ENCODE peak calls at places on chromosomes 12 and 14, in six cellular contexts. E is mammary epithelial cell, R is upper lobe of left lung, S is fibroblast of lung, K is left ventricle myocardium inferior, F is hepatocyte. B is an unnamed sample.

GRCh38 chr12:30754383-30754749 is 385 bp downstream of the CAPRIN2 start:
- DNase-seq in E (no peak), S (no peak), K (no peak), F (no peak), R (no peak), B (no peak)

GRCh38 chr14:53847057-53847456 is 109.6 kb downstream of the BMP4 start:
- DNase-seq in S (no peak), K (no peak), F (no peak), E (no peak), R (no peak), B (no peak)

GRCh38 chr12:5487076-5487475 is 55.2 kb downstream of the NTF3 start:
- DNase-seq in S (no peak), E (no peak), F (no peak), K (no peak), R (no peak), B (no peak)

GRCh38 chr12:27449011-27449410 is 2.5 kb downstream of the SMCO2 start:
- DNase-seq in S (no peak), R (no peak), E (no peak), F (no peak), K (no peak), B (no peak)

GRCh38 chr14:72726444-72726843 is 167.5 kb downstream of the DPF3 start:
- DNase-seq in E (no peak), K (no peak), F (peak; percentile 27), R (no peak), S (peak; percentile 32), B (no peak)

GRCh38 chr14:74785056-74785613 is 22.0 kb downstream of the YLPM1 start:
- DNase-seq in S (no peak), R (no peak), E (no peak), F (no peak), K (no peak), B (no peak)

GRCh38 chr12:70691018-70691672 is 53.9 kb upstream of the PTPRB start:
- DNase-seq in E (no peak), F (no peak), S (peak; percentile 90), K (no peak), R (no peak), B (no peak)

GRCh38 chr12:101027200-101027599 is 182.8 kb downstream of the SLC5A8 start:
- DNase-seq in E (no peak), R (no peak), F (no peak), S (no peak), K (no peak), B (no peak)

GRCh38 chr14:93150227-93151206 is 34.2 kb downstream of the MOAP1 start:
- DNase-seq in F (peak; percentile 68), S (no peak), E (peak; percentile 83), R (peak; percentile 56), K (no peak), B (no peak)

GRCh38 chr12:3304436-3305135 is 186.4 kb upstream of the PRMT8 start:
- DNase-seq in E (peak; percentile 97), F (peak; percentile 73), K (no peak), S (peak; percentile 91), R (no peak), B (no peak)

GRCh38 chr12:92442782-92443181 is 260.0 kb upstream of the PLEKHG7 start:
- DNase-seq in F (no peak), K (no peak), R (no peak), E (peak; percentile 74), S (no peak), B (no peak)

GRCh38 chr12:81078469-81079196 is 754 bp downstream of the ACSS3 start:
- DNase-seq in E (no peak), S (peak; percentile 77), F (peak; percentile 54), K (no peak), R (peak; percentile 52), B (no peak)

GRCh38 chr12:80101126-80101525 is 1.8 kb downstream of the OTOGL start:
- DNase-seq in F (no peak), K (no peak), E (peak; percentile 84), R (no peak), S (peak; percentile 29), B (no peak)

GRCh38 chr12:121800694-121801600 is 2.9 kb upstream of the SETD1B start:
- DNase-seq in K (peak; percentile 85), F (peak; percentile 88), S (peak; percentile 84), R (peak; percentile 71), E (peak; percentile 75), B (peak; percentile 67)

GRCh38 chr12:45613306-45613705 is 116.2 kb upstream of the ARID2 start:
- DNase-seq in S (peak; percentile 57), F (no peak), R (no peak), K (no peak), E (no peak), B (no peak)

GRCh38 chr12:1474059-1474537 is 120.3 kb downstream of the FBXL14 start:
- DNase-seq in F (peak; percentile 14), K (no peak), S (peak; percentile 99), R (no peak), E (peak; percentile 93), B (no peak)

GRCh38 chr12:91211869-91212268 is 29.3 kb upstream of the DCN start:
- DNase-seq in S (no peak), R (no peak), E (no peak), F (no peak), K (no peak), B (no peak)

GRCh38 chr12:121436706-121437105 is 36.8 kb downstream of the RNF34 start:
- DNase-seq in R (no peak), K (no peak), E (no peak), F (no peak), S (no peak), B (no peak)

GRCh38 chr12:108214486-108214885 is 85.4 kb downstream of the WSCD2 start:
- DNase-seq in K (peak; percentile 24), E (no peak), R (no peak), S (peak; percentile 2), F (peak; percentile 66), B (no peak)

GRCh38 chr14:77194706-77195105 is 13.1 kb downstream of the TMEM63C start:
- DNase-seq in S (no peak), R (no peak), K (no peak), E (no peak), F (no peak), B (no peak)

GRCh38 chr12:116037941-116038837 is 239.3 kb downstream of the MED13L start:
- DNase-seq in E (no peak), F (peak; percentile 4), K (no peak), R (no peak), S (peak; percentile 80), B (no peak)

GRCh38 chr12:77687346-77687745 is 143.3 kb upstream of the NAV3 start:
- DNase-seq in R (no peak), S (no peak), F (no peak), K (no peak), E (no peak), B (no peak)

GRCh38 chr12:123614531-123614930 is 12.6 kb downstream of the DDX55 start:
- DNase-seq in R (no peak), E (peak; percentile 11), F (no peak), S (peak; percentile 20), K (no peak), B (no peak)

GRCh38 chr14:36438883-36439282 is 81.1 kb downstream of the NKX2-1 start:
- DNase-seq in R (no peak), S (no peak), E (no peak), K (no peak), F (no peak), B (no peak)

GRCh38 chr14:33404054-33404453 is 465.4 kb downstream of the NPAS3 start:
- DNase-seq in F (peak; percentile 10), K (no peak), S (peak; percentile 96), R (no peak), E (peak; percentile 45), B (no peak)

GRCh38 chr14:89351364-89351957 is 65.6 kb downstream of the FOXN3 start:
- DNase-seq in F (peak; percentile 51), R (no peak), K (no peak), S (peak; percentile 47), E (no peak), B (no peak)

GRCh38 chr12:113762155-113762848 is 203.8 kb downstream of the RBM19 start:
- DNase-seq in E (no peak), S (no peak), R (no peak), F (no peak), K (no peak), B (no peak)

GRCh38 chr12:34344851-34345522 is 322.7 kb downstream of the ALG10 start:
- DNase-seq in R (no peak), K (no peak), S (no peak), E (no peak), F (no peak), B (no peak)

GRCh38 chr12:34341362-34341733 is 319.1 kb downstream of the ALG10 start:
- DNase-seq in E (no peak), R (no peak), F (no peak), K (no peak), S (no peak), B (no peak)

GRCh38 chr12:34342048-34342447 is 319.8 kb downstream of the ALG10 start:
- DNase-seq in F (no peak), S (no peak), E (no peak), R (no peak), K (no peak), B (no peak)

GRCh38 chr12:34343766-34344165 is 321.5 kb downstream of the ALG10 start:
- DNase-seq in E (no peak), S (no peak), R (no peak), F (no peak), K (no peak), B (no peak)

DNA sequence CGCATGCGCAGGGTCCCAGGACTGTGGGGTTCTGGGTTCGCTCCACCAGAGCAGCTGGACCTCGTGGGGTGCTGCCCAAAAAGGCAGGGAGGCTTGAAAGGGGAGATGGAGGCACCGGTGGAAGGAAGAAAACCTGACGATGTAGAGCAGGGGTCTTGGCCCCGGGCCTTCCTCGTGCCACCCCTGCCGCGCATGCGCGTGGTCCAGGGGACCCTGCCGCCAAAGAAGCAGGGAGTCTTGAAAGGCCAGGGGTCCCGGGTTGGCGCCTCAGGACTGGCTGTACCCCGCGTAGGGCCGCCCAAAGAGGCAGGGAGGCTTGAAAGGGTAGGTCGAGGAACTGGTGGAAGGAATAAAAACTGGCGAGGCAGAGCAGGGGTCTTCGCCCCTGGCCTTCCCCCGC is 321.0 kb downstream of the ALG10 start:
- DNase-seq in R (no peak), S (no peak), F (no peak), K (no peak), E (no peak), B (no peak)
- H3K9me3 ChIP-seq in R (peaks cover 12% of the 10 kb centered on the region), S (no peaks in the 10 kb centered on the region), F (no peaks in the 10 kb centered on the region), K (peaks cover 6% of the 10 kb centered on the region), E (peaks cover 44% of the 10 kb centered on the region), B (peaks cover 11% of the 10 kb centered on the region)

GRCh38 chr14:22044193-22044592 is 370.6 kb upstream of the OR4E1 start:
- DNase-seq in K (no peak), F (no peak), R (no peak), E (no peak), S (no peak), B (no peak)
- H3K27ac ChIP-seq in K (no peak overlapping the region), F (no peak overlapping the region), R (no peak overlapping the region), E (no peak overlapping the region), S (no peak overlapping the region), B (no peak overlapping the region)

GRCh38 chr14:105480807-105481801 is 5.6 kb upstream of the CRIP1 start:
- DNase-seq in E (peak; percentile 80), R (peak; percentile 93), S (peak; percentile 77), K (peak; percentile 90), F (peak; percentile 91), B (peak; percentile 90)
- TF ChIP-seq CTCF in E (peak; percentile 93), R (peak; percentile 100), S (peak; percentile 88), K (peak; percentile 100), F (peak; percentile 98), B (peak; percentile 98)

DNA sequence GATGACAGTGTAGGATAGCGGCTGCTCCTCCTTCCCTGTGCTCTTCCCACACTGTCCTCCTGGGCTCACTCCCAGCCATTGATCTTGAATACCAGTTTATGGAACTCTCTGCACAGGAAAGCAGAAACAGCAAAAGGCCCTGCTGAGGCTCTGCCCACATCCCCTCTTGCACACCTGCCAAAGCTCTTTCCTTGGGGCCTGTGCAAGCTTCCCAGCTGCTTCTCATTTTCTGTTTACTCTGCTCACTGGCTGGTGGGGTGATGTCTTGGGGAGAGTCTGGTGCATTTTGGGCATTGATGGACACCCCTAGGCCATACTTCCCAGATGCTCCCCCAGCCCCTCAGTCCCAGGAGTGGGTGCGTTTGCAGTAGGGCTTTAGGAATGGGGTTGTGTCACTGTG is 361.8 kb downstream of the TMEM121 start:
- DNase-seq in F (no peak), K (no peak), S (no peak), R (no peak), E (no peak), B (no peak)
- H3K9me3 ChIP-seq in F (no peaks in the 10 kb centered on the region), K (peaks cover 4% of the 10 kb centered on the region), S (no peaks in the 10 kb centered on the region), R (no peaks in the 10 kb centered on the region), E (peaks cover 21% of the 10 kb centered on the region), B (no peaks in the 10 kb centered on the region)

B was measured in CD4-positive, alpha-beta T cell.